ENCODE peak calls at places on chromosomes 12 and 14, in eight cellular contexts. One of them, this sample, is unnamed. For H3K4me1 and H3K27me3, the result is how much of the 10 kb centered on the place peaks cover.

GRCh38 chr12:92008345-92008744 is 137.3 kb downstream of the BTG1 start:
- DNase-seq in effector memory CD4-positive, alpha-beta T cell: no peak
- DNase-seq in fibroblast of lung: no peak
- DNase-seq in heart left ventricle: no peak
- DNase-seq in MM.1S: no peak
- DNase-seq in GM23248: no peak
- DNase-seq in K562: no peak
- DNase-seq in endothelial cell of umbilical vein: no peak
- DNase-seq in this sample: no peak

GRCh38 chr14:85250369-85250768 is 279.6 kb upstream of the FLRT2 start:
- DNase-seq in effector memory CD4-positive, alpha-beta T cell: no peak
- DNase-seq in fibroblast of lung: no peak
- DNase-seq in heart left ventricle: no peak
- DNase-seq in MM.1S: no peak
- DNase-seq in GM23248: no peak
- DNase-seq in K562: no peak
- DNase-seq in endothelial cell of umbilical vein: peak
- DNase-seq in this sample: no peak

GRCh38 chr12:70919597-70920035 is 922 bp downstream of the PTPRR start:
- DNase-seq in effector memory CD4-positive, alpha-beta T cell: no peak
- DNase-seq in fibroblast of lung: peak
- DNase-seq in heart left ventricle: no peak
- DNase-seq in MM.1S: no peak
- DNase-seq in GM23248: peak
- DNase-seq in K562: no peak
- DNase-seq in endothelial cell of umbilical vein: no peak
- DNase-seq in this sample: no peak

GRCh38 chr14:103185051-103186027 is 62.1 kb downstream of the TNFAIP2 start:
- DNase-seq in effector memory CD4-positive, alpha-beta T cell: no peak
- DNase-seq in fibroblast of lung: no peak
- DNase-seq in heart left ventricle: no peak
- DNase-seq in MM.1S: peak
- DNase-seq in GM23248: peak
- DNase-seq in K562: no peak
- DNase-seq in endothelial cell of umbilical vein: peak
- DNase-seq in this sample: peak

GRCh38 chr12:26298785-26299621 is 103.6 kb downstream of the SSPN start:
- DNase-seq in effector memory CD4-positive, alpha-beta T cell: no peak
- DNase-seq in fibroblast of lung: peak
- DNase-seq in heart left ventricle: no peak
- DNase-seq in MM.1S: peak
- DNase-seq in GM23248: peak
- DNase-seq in K562: peak
- DNase-seq in endothelial cell of umbilical vein: peak
- DNase-seq in this sample: peak

GRCh38 chr12:109255377-109255776 is 53.7 kb downstream of the FOXN4 start:
- DNase-seq in effector memory CD4-positive, alpha-beta T cell: no peak
- DNase-seq in fibroblast of lung: peak
- DNase-seq in heart left ventricle: no peak
- DNase-seq in MM.1S: no peak
- DNase-seq in GM23248: peak
- DNase-seq in K562: peak
- DNase-seq in endothelial cell of umbilical vein: no peak
- DNase-seq in this sample: no peak

GRCh38 chr14:69325086-69325485 is 65.1 kb downstream of the GALNT16 start:
- DNase-seq in effector memory CD4-positive, alpha-beta T cell: no peak
- DNase-seq in fibroblast of lung: no peak
- DNase-seq in heart left ventricle: no peak
- DNase-seq in MM.1S: no peak
- DNase-seq in GM23248: no peak
- DNase-seq in K562: no peak
- DNase-seq in endothelial cell of umbilical vein: no peak
- DNase-seq in this sample: no peak

GRCh38 chr12:94429633-94430032 is 30.0 kb downstream of the CEP83 start:
- DNase-seq in effector memory CD4-positive, alpha-beta T cell: no peak
- DNase-seq in fibroblast of lung: no peak
- DNase-seq in heart left ventricle: no peak
- DNase-seq in MM.1S: peak
- DNase-seq in GM23248: no peak
- DNase-seq in K562: no peak
- DNase-seq in endothelial cell of umbilical vein: no peak
- DNase-seq in this sample: no peak

GRCh38 chr12:76455582-76456345 is 103.8 kb downstream of the OSBPL8 start:
- DNase-seq in effector memory CD4-positive, alpha-beta T cell: no peak
- DNase-seq in fibroblast of lung: peak
- DNase-seq in heart left ventricle: no peak
- DNase-seq in MM.1S: peak
- DNase-seq in GM23248: peak
- DNase-seq in K562: peak
- DNase-seq in endothelial cell of umbilical vein: peak
- DNase-seq in this sample: peak

GRCh38 chr12:2963760-2964292 is 4.6 kb downstream of the TEAD4 start:
- DNase-seq in effector memory CD4-positive, alpha-beta T cell: no peak
- DNase-seq in fibroblast of lung: peak
- DNase-seq in heart left ventricle: peak
- DNase-seq in MM.1S: no peak
- DNase-seq in GM23248: no peak
- DNase-seq in K562: no peak
- DNase-seq in endothelial cell of umbilical vein: peak
- DNase-seq in this sample: no peak

GRCh38 chr12:9143137-9143536 is 27.4 kb upstream of the A2M start:
- DNase-seq in effector memory CD4-positive, alpha-beta T cell: no peak
- DNase-seq in fibroblast of lung: no peak
- DNase-seq in heart left ventricle: no peak
- DNase-seq in MM.1S: no peak
- DNase-seq in GM23248: no peak
- DNase-seq in K562: no peak
- DNase-seq in endothelial cell of umbilical vein: no peak
- DNase-seq in this sample: no peak

GRCh38 chr14:59189281-59189821 is 884 bp downstream of the DAAM1 start:
- DNase-seq in effector memory CD4-positive, alpha-beta T cell: peak
- DNase-seq in fibroblast of lung: peak
- DNase-seq in heart left ventricle: peak
- DNase-seq in MM.1S: peak
- DNase-seq in GM23248: peak
- DNase-seq in K562: peak
- DNase-seq in endothelial cell of umbilical vein: no peak
- DNase-seq in this sample: peak

GRCh38 chr12:13178568-13179158 is 17.9 kb upstream of the EMP1 start:
- DNase-seq in effector memory CD4-positive, alpha-beta T cell: no peak
- DNase-seq in fibroblast of lung: no peak
- DNase-seq in heart left ventricle: no peak
- DNase-seq in MM.1S: no peak
- DNase-seq in GM23248: no peak
- DNase-seq in K562: no peak
- DNase-seq in endothelial cell of umbilical vein: no peak
- DNase-seq in this sample: no peak

GRCh38 chr14:54798465-54799124 is 104.0 kb downstream of the GCH1 start:
- DNase-seq in effector memory CD4-positive, alpha-beta T cell: no peak
- DNase-seq in fibroblast of lung: no peak
- DNase-seq in heart left ventricle: no peak
- DNase-seq in MM.1S: no peak
- DNase-seq in GM23248: peak
- DNase-seq in K562: no peak
- DNase-seq in endothelial cell of umbilical vein: no peak
- DNase-seq in this sample: no peak

GRCh38 chr12:109711596-109712461 is 1.8 kb upstream of the FAM222A start:
- DNase-seq in effector memory CD4-positive, alpha-beta T cell: no peak
- DNase-seq in fibroblast of lung: no peak
- DNase-seq in heart left ventricle: no peak
- DNase-seq in MM.1S: no peak
- DNase-seq in GM23248: no peak
- DNase-seq in K562: peak
- DNase-seq in endothelial cell of umbilical vein: no peak
- DNase-seq in this sample: no peak

GRCh38 chr12:3186546-3187237 is 109.5 kb downstream of the TSPAN9 start:
- DNase-seq in effector memory CD4-positive, alpha-beta T cell: no peak
- DNase-seq in fibroblast of lung: no peak
- DNase-seq in heart left ventricle: no peak
- DNase-seq in MM.1S: no peak
- DNase-seq in GM23248: no peak
- DNase-seq in K562: no peak
- DNase-seq in endothelial cell of umbilical vein: no peak
- DNase-seq in this sample: no peak

GRCh38 chr12:7460375-7461259 is 16.7 kb upstream of the CD163L1 start:
- DNase-seq in effector memory CD4-positive, alpha-beta T cell: peak
- DNase-seq in fibroblast of lung: peak
- DNase-seq in heart left ventricle: no peak
- DNase-seq in MM.1S: peak
- DNase-seq in GM23248: peak
- DNase-seq in K562: peak
- DNase-seq in endothelial cell of umbilical vein: peak
- DNase-seq in this sample: peak

GRCh38 chr12:69102856-69103255 is 136.5 kb upstream of the CPSF6 start:
- DNase-seq in effector memory CD4-positive, alpha-beta T cell: no peak
- DNase-seq in fibroblast of lung: no peak
- DNase-seq in heart left ventricle: no peak
- DNase-seq in MM.1S: no peak
- DNase-seq in GM23248: no peak
- DNase-seq in K562: no peak
- DNase-seq in endothelial cell of umbilical vein: no peak
- DNase-seq in this sample: no peak

GRCh38 chr14:37695836-37696235 is 100.4 kb downstream of the TTC6 start:
- DNase-seq in effector memory CD4-positive, alpha-beta T cell: no peak
- DNase-seq in fibroblast of lung: peak
- DNase-seq in heart left ventricle: no peak
- DNase-seq in MM.1S: no peak
- DNase-seq in GM23248: peak
- DNase-seq in K562: no peak
- DNase-seq in endothelial cell of umbilical vein: no peak
- DNase-seq in this sample: no peak

GRCh38 chr12:6374028-6374780 is 1.2 kb downstream of the SCNN1A start:
- DNase-seq in effector memory CD4-positive, alpha-beta T cell: no peak
- DNase-seq in fibroblast of lung: no peak
- DNase-seq in heart left ventricle: no peak
- DNase-seq in MM.1S: no peak
- DNase-seq in GM23248: no peak
- DNase-seq in K562: no peak
- DNase-seq in endothelial cell of umbilical vein: no peak
- DNase-seq in this sample: no peak
- H3K4me3 ChIP-seq in effector memory CD4-positive, alpha-beta T cell: no peak
- H3K4me3 ChIP-seq in fibroblast of lung: no peak
- H3K4me3 ChIP-seq in heart left ventricle: no peak
- H3K4me3 ChIP-seq in MM.1S: no peak
- H3K4me3 ChIP-seq in GM23248: no peak
- H3K4me3 ChIP-seq in K562: no peak
- H3K4me3 ChIP-seq in endothelial cell of umbilical vein: no peak
- H3K4me3 ChIP-seq in this sample: no peak

GRCh38 chr12:52944683-52945388 is 4.1 kb upstream of the KRT18 start:
- DNase-seq in effector memory CD4-positive, alpha-beta T cell: no peak
- DNase-seq in fibroblast of lung: no peak
- DNase-seq in heart left ventricle: no peak
- DNase-seq in MM.1S: no peak
- DNase-seq in GM23248: no peak
- DNase-seq in K562: no peak
- DNase-seq in endothelial cell of umbilical vein: no peak
- DNase-seq in this sample: no peak
- H3K4me1 ChIP-seq in effector memory CD4-positive, alpha-beta T cell: under half
- H3K4me1 ChIP-seq in fibroblast of lung: under half
- H3K4me1 ChIP-seq in heart left ventricle: under half
- H3K4me1 ChIP-seq in MM.1S: under half
- H3K4me1 ChIP-seq in GM23248: under half
- H3K4me1 ChIP-seq in K562: half or more
- H3K4me1 ChIP-seq in endothelial cell of umbilical vein: under half
- H3K4me1 ChIP-seq in this sample: under half

GRCh38 chr14:64878775-64879634 is 702 bp downstream of the SPTB start:
- DNase-seq in effector memory CD4-positive, alpha-beta T cell: no peak
- DNase-seq in fibroblast of lung: no peak
- DNase-seq in heart left ventricle: peak
- DNase-seq in MM.1S: peak
- DNase-seq in GM23248: peak
- DNase-seq in K562: peak
- DNase-seq in endothelial cell of umbilical vein: no peak
- DNase-seq in this sample: no peak

GRCh38 chr14:64875350-64875749 is 4.4 kb downstream of the SPTB start:
- DNase-seq in effector memory CD4-positive, alpha-beta T cell: no peak
- DNase-seq in fibroblast of lung: no peak
- DNase-seq in heart left ventricle: no peak
- DNase-seq in MM.1S: no peak
- DNase-seq in GM23248: no peak
- DNase-seq in K562: no peak
- DNase-seq in endothelial cell of umbilical vein: no peak
- DNase-seq in this sample: no peak

GRCh38 chr14:64885555-64885954 is 5.8 kb upstream of the SPTB start:
- DNase-seq in effector memory CD4-positive, alpha-beta T cell: no peak
- DNase-seq in fibroblast of lung: no peak
- DNase-seq in heart left ventricle: no peak
- DNase-seq in MM.1S: no peak
- DNase-seq in GM23248: no peak
- DNase-seq in K562: peak
- DNase-seq in endothelial cell of umbilical vein: no peak
- DNase-seq in this sample: no peak

GRCh38 chr14:64879635-64880381 is at the start of gene SPTB:
- DNase-seq in effector memory CD4-positive, alpha-beta T cell: peak
- DNase-seq in fibroblast of lung: no peak
- DNase-seq in heart left ventricle: peak
- DNase-seq in MM.1S: peak
- DNase-seq in GM23248: peak
- DNase-seq in K562: peak
- DNase-seq in endothelial cell of umbilical vein: no peak
- DNase-seq in this sample: peak

GRCh38 chr14:64880382-64881121 is 845 bp upstream of the SPTB start:
- DNase-seq in effector memory CD4-positive, alpha-beta T cell: peak
- DNase-seq in fibroblast of lung: peak
- DNase-seq in heart left ventricle: peak
- DNase-seq in MM.1S: peak
- DNase-seq in GM23248: peak
- DNase-seq in K562: peak
- DNase-seq in endothelial cell of umbilical vein: peak
- DNase-seq in this sample: peak
- H3K27me3 ChIP-seq in effector memory CD4-positive, alpha-beta T cell: under half
- H3K27me3 ChIP-seq in fibroblast of lung: under half
- H3K27me3 ChIP-seq in heart left ventricle: under half
- H3K27me3 ChIP-seq in MM.1S: under half
- H3K27me3 ChIP-seq in GM23248: half or more
- H3K27me3 ChIP-seq in K562: under half
- H3K27me3 ChIP-seq in endothelial cell of umbilical vein: under half
- H3K27me3 ChIP-seq in this sample: under half

DNA sequence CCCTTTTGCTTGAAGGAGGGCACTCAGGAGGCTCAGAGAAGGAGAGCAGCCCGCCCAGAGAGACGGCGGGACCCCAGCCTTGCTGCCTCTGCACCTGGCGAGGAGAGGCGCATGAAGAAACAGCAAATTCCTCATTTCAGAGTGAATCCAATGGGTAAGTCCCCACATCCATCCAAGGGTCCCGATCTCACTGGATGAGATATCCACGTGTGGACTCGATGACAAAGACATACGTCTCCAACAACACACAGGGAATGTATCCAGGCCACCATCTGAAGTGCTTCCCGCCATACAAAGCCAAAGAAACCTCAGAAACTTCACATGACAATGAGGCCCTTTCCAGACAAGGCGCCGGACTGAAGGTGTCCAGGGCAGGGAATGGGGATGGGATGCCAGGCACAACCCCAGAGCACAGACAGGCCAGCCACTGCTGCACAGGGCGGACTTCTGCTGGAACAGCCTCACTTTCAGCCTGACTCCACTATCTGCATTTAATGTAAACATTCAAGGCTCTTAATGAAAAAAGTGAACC is 14.5 kb downstream of the CCDC88C start:
- DNase-seq in effector memory CD4-positive, alpha-beta T cell: no peak
- DNase-seq in fibroblast of lung: no peak
- DNase-seq in heart left ventricle: no peak
- DNase-seq in MM.1S: no peak
- DNase-seq in GM23248: no peak
- DNase-seq in K562: no peak
- DNase-seq in endothelial cell of umbilical vein: no peak
- DNase-seq in this sample: no peak
- H3K4me3 ChIP-seq in effector memory CD4-positive, alpha-beta T cell: peak
- H3K4me3 ChIP-seq in fibroblast of lung: no peak
- H3K4me3 ChIP-seq in heart left ventricle: no peak
- H3K4me3 ChIP-seq in MM.1S: no peak
- H3K4me3 ChIP-seq in GM23248: no peak
- H3K4me3 ChIP-seq in K562: peak
- H3K4me3 ChIP-seq in endothelial cell of umbilical vein: no peak
- H3K4me3 ChIP-seq in this sample: no peak